ENCODE peak calls at places on chromosomes 12 and 14, in seven cellular contexts. M is SK-N-SH, V is HCT116, Y is K562, T is A549, A is endothelial cell of umbilical vein, G is NB4. W is an unnamed sample.

GRCh38 chr12:82942963-82943362 is 256.3 kb downstream of the TMTC2 start:
- DNase-seq in M (no peak), V (no peak), Y (no peak), T (no peak), A (no peak), G (no peak), W (no peak)

GRCh38 chr14:75653563-75653962 is 7.1 kb downstream of the ERG28 start:
- DNase-seq in M (no peak), V (no peak), Y (no peak), T (no peak), A (no peak), G (no peak), W (no peak)

GRCh38 chr12:66070378-66071120 is 60.0 kb downstream of the LLPH start:
- DNase-seq in M (no peak), V (no peak), Y (no peak), T (no peak), A (no peak), G (no peak), W (no peak)

GRCh38 chr14:74400328-74400727 is 25.7 kb downstream of the SYNDIG1L start:
- DNase-seq in M (no peak), V (peak), Y (no peak), T (peak), A (no peak), G (peak), W (peak)

GRCh38 chr14:71690478-71690877 is 241.8 kb upstream of the RGS6 start:
- DNase-seq in M (no peak), V (no peak), Y (no peak), T (no peak), A (no peak), G (no peak), W (no peak)

GRCh38 chr12:111342376-111342775 is 26.5 kb downstream of the PHETA1 start:
- DNase-seq in M (no peak), V (no peak), Y (no peak), T (no peak), A (no peak), G (no peak), W (no peak)

GRCh38 chr12:128603573-128604120 is 220.1 kb downstream of the SLC15A4 start:
- DNase-seq in M (no peak), V (no peak), Y (no peak), T (no peak), A (no peak), G (no peak), W (no peak)

GRCh38 chr14:61107148-61107641 is 126.2 kb downstream of the SLC38A6 start:
- DNase-seq in M (no peak), V (no peak), Y (no peak), T (no peak), A (no peak), G (no peak), W (no peak)

GRCh38 chr14:68822132-68822651 is 29.3 kb upstream of the ZFP36L1 start:
- DNase-seq in M (peak), V (no peak), Y (no peak), T (no peak), A (no peak), G (no peak), W (no peak)

GRCh38 chr12:110004598-110004997 is 5.4 kb downstream of the ANKRD13A start:
- DNase-seq in M (no peak), V (no peak), Y (no peak), T (no peak), A (no peak), G (no peak), W (no peak)
- TF ChIP-seq MAX in M (no peak), V (no peak), Y (no peak), T (no peak), A (no peak), G (no peak), W (no peak)

DNA sequence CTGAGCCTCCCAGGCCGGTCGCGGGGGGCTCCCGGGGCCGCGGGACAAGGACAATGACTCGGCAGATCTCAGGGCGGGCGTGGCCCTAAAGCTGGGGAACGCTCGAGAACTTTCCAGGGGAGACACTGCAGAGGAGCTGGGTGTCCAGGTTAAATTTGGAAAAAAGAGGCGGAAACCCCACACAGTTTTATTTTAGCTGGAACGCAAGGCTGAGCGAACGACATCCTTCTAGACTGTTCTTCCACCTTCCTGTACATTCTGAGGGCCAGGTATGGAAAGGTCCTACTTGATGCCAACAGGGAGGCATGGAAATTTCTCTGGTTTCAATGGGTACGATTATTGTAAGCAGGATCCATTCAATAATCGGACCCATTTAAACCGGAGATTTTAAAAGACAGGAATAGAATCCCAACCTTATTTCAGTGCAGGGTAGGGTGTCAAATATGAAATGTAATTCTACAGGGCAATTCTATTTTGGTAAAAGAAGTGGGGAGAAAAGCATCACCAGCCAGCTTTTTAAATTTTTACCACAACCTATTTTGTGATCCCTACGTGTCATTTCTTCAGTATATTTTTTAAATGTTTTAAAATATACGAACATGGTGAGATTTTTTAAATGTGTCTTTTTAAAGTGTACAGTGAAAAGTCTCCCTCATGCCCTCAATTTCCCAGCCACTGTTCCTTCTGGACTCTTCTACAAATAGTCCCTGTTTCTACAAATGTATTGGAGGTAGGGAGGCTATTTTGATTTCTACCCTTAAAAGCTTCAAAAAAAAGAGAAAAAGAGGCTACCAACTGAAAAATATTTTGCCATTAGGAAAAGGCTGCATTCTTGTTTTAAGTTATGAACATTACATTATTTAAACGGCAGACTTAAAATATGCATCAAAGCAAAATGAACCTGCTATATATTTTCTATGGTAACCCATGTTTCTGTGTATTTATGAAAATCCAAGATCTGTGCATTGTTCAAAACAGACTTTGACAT is 1.1 kb upstream of the UBC start:
- DNase-seq in M (no peak), V (no peak), Y (no peak), T (peak), A (peak), G (no peak), W (peak)
- TF ChIP-seq MAX in M (peak), V (no peak), Y (no peak), T (no peak), A (no peak), G (no peak), W (no peak)

GRCh38 chr14:79809849-79810612 is 401.3 kb downstream of the DIO2 start:
- DNase-seq in M (no peak), V (no peak), Y (no peak), T (peak), A (no peak), G (peak), W (no peak)
- TF ChIP-seq MAX in M (no peak), V (no peak), Y (no peak), T (no peak), A (no peak), G (no peak), W (no peak)

DNA sequence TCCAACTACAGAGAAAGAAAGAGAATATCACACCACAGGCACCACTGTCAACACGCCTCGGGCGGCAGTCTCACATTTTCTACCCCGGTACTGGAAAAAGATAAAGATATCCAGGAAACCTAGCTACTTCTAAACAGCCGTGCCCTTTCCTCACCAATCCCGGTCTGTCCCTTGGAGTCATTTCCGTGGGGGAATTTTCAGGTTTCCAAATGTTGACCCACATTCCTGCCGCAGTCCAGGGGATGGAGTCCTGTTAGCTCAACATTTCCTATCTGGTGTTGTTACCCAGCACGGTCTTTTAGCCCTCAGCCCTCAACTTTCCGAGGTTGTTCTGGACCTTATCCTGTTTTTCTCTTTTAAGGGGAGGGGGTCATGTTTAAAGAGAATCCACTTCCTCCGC is 4.7 kb downstream of the SSH1 start:
- DNase-seq in M (no peak), V (no peak), Y (no peak), T (peak), A (peak), G (no peak), W (no peak)
- TF ChIP-seq MAX in M (no peak), V (no peak), Y (no peak), T (no peak), A (no peak), G (no peak), W (no peak)